ENCODE peak calls at places on chromosome X, in nine cellular contexts. One of them, this sample, is unnamed.

GRCh38 chrX:129701624-129702069 is 37.1 kb upstream of the XPNPEP2 start:
- DNase-seq in stomach: no peak
- DNase-seq in GM12878: no peak
- DNase-seq in lower leg skin: peak
- DNase-seq in ovary: peak
- DNase-seq in right lobe of liver: no peak
- DNase-seq in gastrocnemius medialis: peak
- DNase-seq in A549: no peak
- DNase-seq in IMR-90: peak
- DNase-seq in this sample: peak

GRCh38 chrX:38045697-38046096 is 39.3 kb downstream of the SYTL5 start:
- DNase-seq in IMR-90: no peak
- DNase-seq in lower leg skin: no peak
- DNase-seq in gastrocnemius medialis: no peak
- DNase-seq in ovary: no peak
- DNase-seq in right lobe of liver: no peak
- DNase-seq in GM12878: no peak
- DNase-seq in A549: peak
- DNase-seq in stomach: peak
- DNase-seq in this sample: no peak

GRCh38 chrX:24117288-24117687 is 32.2 kb upstream of the ZFX start:
- DNase-seq in IMR-90: peak
- DNase-seq in ovary: no peak
- DNase-seq in A549: peak
- DNase-seq in right lobe of liver: no peak
- DNase-seq in lower leg skin: no peak
- DNase-seq in stomach: no peak
- DNase-seq in gastrocnemius medialis: peak
- DNase-seq in GM12878: no peak
- DNase-seq in this sample: no peak

GRCh38 chrX:153474718-153475117 is 4.3 kb upstream of the HAUS7 start:
- DNase-seq in ovary: peak
- DNase-seq in stomach: peak
- DNase-seq in A549: no peak
- DNase-seq in gastrocnemius medialis: no peak
- DNase-seq in lower leg skin: peak
- DNase-seq in right lobe of liver: peak
- DNase-seq in GM12878: no peak
- DNase-seq in IMR-90: peak
- DNase-seq in this sample: peak

GRCh38 chrX:152861116-152861515 is 30.3 kb downstream of the NSDHL start:
- DNase-seq in lower leg skin: no peak
- DNase-seq in A549: no peak
- DNase-seq in right lobe of liver: no peak
- DNase-seq in GM12878: no peak
- DNase-seq in ovary: no peak
- DNase-seq in stomach: no peak
- DNase-seq in gastrocnemius medialis: no peak
- DNase-seq in IMR-90: peak
- DNase-seq in this sample: no peak

GRCh38 chrX:106696502-106696901 is 30.0 kb upstream of the RNF128 start:
- DNase-seq in right lobe of liver: no peak
- DNase-seq in IMR-90: no peak
- DNase-seq in gastrocnemius medialis: no peak
- DNase-seq in GM12878: no peak
- DNase-seq in stomach: no peak
- DNase-seq in lower leg skin: no peak
- DNase-seq in A549: no peak
- DNase-seq in ovary: no peak
- DNase-seq in this sample: no peak

GRCh38 chrX:9466115-9466495 is 1.2 kb downstream of the TBL1X start:
- DNase-seq in A549: peak
- DNase-seq in ovary: peak
- DNase-seq in lower leg skin: peak
- DNase-seq in gastrocnemius medialis: peak
- DNase-seq in right lobe of liver: peak
- DNase-seq in GM12878: no peak
- DNase-seq in IMR-90: peak
- DNase-seq in stomach: peak
- DNase-seq in this sample: peak

GRCh38 chrX:8067754-8068469 is 103.2 kb downstream of the VCX2 start:
- DNase-seq in IMR-90: peak
- DNase-seq in stomach: no peak
- DNase-seq in right lobe of liver: no peak
- DNase-seq in GM12878: no peak
- DNase-seq in A549: peak
- DNase-seq in gastrocnemius medialis: no peak
- DNase-seq in ovary: no peak
- DNase-seq in lower leg skin: no peak
- DNase-seq in this sample: no peak

GRCh38 chrX:2608638-2609430 is 82.3 kb upstream of the CD99 start:
- DNase-seq in A549: peak
- DNase-seq in stomach: peak
- DNase-seq in lower leg skin: peak
- DNase-seq in GM12878: no peak
- DNase-seq in IMR-90: peak
- DNase-seq in ovary: peak
- DNase-seq in right lobe of liver: peak
- DNase-seq in gastrocnemius medialis: peak
- DNase-seq in this sample: peak

GRCh38 chrX:154059231-154059630 is 38.3 kb downstream of the MECP2 start:
- DNase-seq in A549: no peak
- DNase-seq in stomach: no peak
- DNase-seq in right lobe of liver: no peak
- DNase-seq in lower leg skin: no peak
- DNase-seq in GM12878: no peak
- DNase-seq in gastrocnemius medialis: no peak
- DNase-seq in ovary: no peak
- DNase-seq in IMR-90: no peak
- DNase-seq in this sample: no peak

GRCh38 chrX:71976753-71977152 is 66.1 kb downstream of the NHSL2 start:
- DNase-seq in stomach: no peak
- DNase-seq in ovary: no peak
- DNase-seq in A549: no peak
- DNase-seq in right lobe of liver: no peak
- DNase-seq in GM12878: no peak
- DNase-seq in IMR-90: no peak
- DNase-seq in gastrocnemius medialis: peak
- DNase-seq in lower leg skin: no peak
- DNase-seq in this sample: no peak

GRCh38 chrX:68881911-68882310 is 53.1 kb downstream of the EFNB1 start:
- DNase-seq in gastrocnemius medialis: no peak
- DNase-seq in right lobe of liver: no peak
- DNase-seq in lower leg skin: no peak
- DNase-seq in ovary: no peak
- DNase-seq in A549: no peak
- DNase-seq in IMR-90: no peak
- DNase-seq in GM12878: no peak
- DNase-seq in stomach: no peak
- DNase-seq in this sample: no peak

GRCh38 chrX:68878977-68879376 is 50.2 kb downstream of the EFNB1 start:
- DNase-seq in lower leg skin: peak
- DNase-seq in ovary: no peak
- DNase-seq in gastrocnemius medialis: no peak
- DNase-seq in right lobe of liver: no peak
- DNase-seq in stomach: no peak
- DNase-seq in GM12878: no peak
- DNase-seq in A549: no peak
- DNase-seq in IMR-90: no peak
- DNase-seq in this sample: no peak

GRCh38 chrX:68877606-68878005 is 48.8 kb downstream of the EFNB1 start:
- DNase-seq in ovary: no peak
- DNase-seq in stomach: no peak
- DNase-seq in lower leg skin: no peak
- DNase-seq in gastrocnemius medialis: no peak
- DNase-seq in IMR-90: no peak
- DNase-seq in A549: no peak
- DNase-seq in right lobe of liver: no peak
- DNase-seq in GM12878: no peak
- DNase-seq in this sample: no peak

GRCh38 chrX:68883800-68884199 is 55.0 kb downstream of the EFNB1 start:
- DNase-seq in ovary: no peak
- DNase-seq in GM12878: no peak
- DNase-seq in IMR-90: no peak
- DNase-seq in A549: no peak
- DNase-seq in right lobe of liver: no peak
- DNase-seq in gastrocnemius medialis: no peak
- DNase-seq in stomach: no peak
- DNase-seq in lower leg skin: no peak
- DNase-seq in this sample: no peak

DNA sequence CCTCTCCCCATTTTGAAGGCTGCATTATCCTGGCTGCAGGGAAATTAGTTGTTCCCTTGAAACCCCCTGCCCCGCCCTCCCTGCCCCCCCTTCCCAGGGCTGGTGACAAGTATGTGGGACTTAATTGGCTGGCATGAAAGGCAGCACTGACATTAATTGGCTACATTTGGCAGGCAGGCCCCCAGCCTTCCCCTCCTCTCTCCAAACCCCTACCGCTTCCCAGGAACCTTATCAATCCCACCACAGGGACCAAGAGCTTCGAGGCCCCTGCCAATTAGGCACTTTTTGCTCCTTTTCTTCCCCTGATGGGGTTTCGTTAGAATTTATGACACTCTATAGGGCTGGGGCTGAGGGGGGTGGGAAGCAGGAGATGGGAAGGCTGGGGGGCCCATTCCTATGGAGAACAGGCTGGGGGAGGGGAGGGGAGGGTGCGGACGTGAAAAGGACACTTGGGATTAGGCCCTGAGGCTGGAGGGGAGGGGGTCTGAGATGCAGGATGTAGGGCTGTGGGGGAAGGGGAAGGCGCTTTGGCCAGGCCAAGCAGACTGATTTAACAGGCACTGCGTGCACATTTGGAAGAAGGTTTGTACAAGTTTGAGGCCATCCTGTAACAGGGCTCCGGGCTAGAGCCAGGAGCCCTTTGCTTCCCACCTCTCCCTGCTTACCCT is 52.2 kb downstream of the EFNB1 start:
- DNase-seq in A549: no peak
- DNase-seq in ovary: no peak
- DNase-seq in gastrocnemius medialis: no peak
- DNase-seq in stomach: no peak
- DNase-seq in lower leg skin: no peak
- DNase-seq in IMR-90: no peak
- DNase-seq in GM12878: no peak
- DNase-seq in right lobe of liver: no peak
- DNase-seq in this sample: no peak
- H3K4me3 ChIP-seq in A549: no peak
- H3K4me3 ChIP-seq in ovary: no peak
- H3K4me3 ChIP-seq in gastrocnemius medialis: no peak
- H3K4me3 ChIP-seq in stomach: no peak
- H3K4me3 ChIP-seq in lower leg skin: no peak
- H3K4me3 ChIP-seq in IMR-90: no peak
- H3K4me3 ChIP-seq in GM12878: no peak
- H3K4me3 ChIP-seq in right lobe of liver: no peak
- H3K4me3 ChIP-seq in this sample: no peak

GRCh38 chrX:110397904-110398303 is 39.3 kb downstream of the RTL9 start:
- DNase-seq in right lobe of liver: no peak
- DNase-seq in lower leg skin: no peak
- DNase-seq in ovary: no peak
- DNase-seq in IMR-90: no peak
- DNase-seq in A549: no peak
- DNase-seq in stomach: no peak
- DNase-seq in gastrocnemius medialis: no peak
- DNase-seq in GM12878: no peak
- DNase-seq in this sample: peak
- TF ChIP-seq POLR2A in right lobe of liver: no peak
- TF ChIP-seq POLR2A in lower leg skin: no peak
- TF ChIP-seq POLR2A in ovary: no peak
- TF ChIP-seq POLR2A in IMR-90: no peak
- TF ChIP-seq POLR2A in A549: no peak
- TF ChIP-seq POLR2A in stomach: no peak
- TF ChIP-seq POLR2A in gastrocnemius medialis: no peak
- TF ChIP-seq POLR2A in GM12878: no peak
- TF ChIP-seq POLR2A in this sample: no peak

GRCh38 chrX:28135378-28136047 is 154.3 kb upstream of the DCAF8L1 start:
- DNase-seq in stomach: no peak
- DNase-seq in ovary: no peak
- DNase-seq in right lobe of liver: no peak
- DNase-seq in gastrocnemius medialis: no peak
- DNase-seq in lower leg skin: no peak
- DNase-seq in GM12878: no peak
- DNase-seq in IMR-90: peak
- DNase-seq in A549: no peak
- DNase-seq in this sample: no peak
- TF ChIP-seq CTCF in stomach: no peak
- TF ChIP-seq CTCF in ovary: no peak
- TF ChIP-seq CTCF in right lobe of liver: no peak
- TF ChIP-seq CTCF in gastrocnemius medialis: no peak
- TF ChIP-seq CTCF in lower leg skin: no peak
- TF ChIP-seq CTCF in GM12878: no peak
- TF ChIP-seq CTCF in IMR-90: no peak
- TF ChIP-seq CTCF in A549: no peak
- TF ChIP-seq CTCF in this sample: no peak

GRCh38 chrX:41556958-41557357 is 109.8 kb downstream of the NYX start:
- DNase-seq in ovary: no peak
- DNase-seq in lower leg skin: no peak
- DNase-seq in A549: no peak
- DNase-seq in GM12878: no peak
- DNase-seq in right lobe of liver: no peak
- DNase-seq in IMR-90: no peak
- DNase-seq in stomach: no peak
- DNase-seq in gastrocnemius medialis: no peak
- DNase-seq in this sample: no peak

GRCh38 chrX:41561045-41561444 is 113.9 kb downstream of the NYX start:
- DNase-seq in right lobe of liver: no peak
- DNase-seq in A549: peak
- DNase-seq in gastrocnemius medialis: peak
- DNase-seq in IMR-90: peak
- DNase-seq in ovary: no peak
- DNase-seq in stomach: no peak
- DNase-seq in lower leg skin: peak
- DNase-seq in GM12878: peak
- DNase-seq in this sample: no peak

GRCh38 chrX:41558531-41558930 is 111.4 kb downstream of the NYX start:
- DNase-seq in IMR-90: peak
- DNase-seq in ovary: no peak
- DNase-seq in GM12878: no peak
- DNase-seq in A549: peak
- DNase-seq in lower leg skin: no peak
- DNase-seq in right lobe of liver: no peak
- DNase-seq in gastrocnemius medialis: no peak
- DNase-seq in stomach: no peak
- DNase-seq in this sample: no peak

GRCh38 chrX:41559235-41559634 is 112.1 kb downstream of the NYX start:
- DNase-seq in GM12878: no peak
- DNase-seq in IMR-90: no peak
- DNase-seq in gastrocnemius medialis: no peak
- DNase-seq in A549: no peak
- DNase-seq in stomach: no peak
- DNase-seq in ovary: no peak
- DNase-seq in lower leg skin: no peak
- DNase-seq in right lobe of liver: no peak
- DNase-seq in this sample: no peak

DNA sequence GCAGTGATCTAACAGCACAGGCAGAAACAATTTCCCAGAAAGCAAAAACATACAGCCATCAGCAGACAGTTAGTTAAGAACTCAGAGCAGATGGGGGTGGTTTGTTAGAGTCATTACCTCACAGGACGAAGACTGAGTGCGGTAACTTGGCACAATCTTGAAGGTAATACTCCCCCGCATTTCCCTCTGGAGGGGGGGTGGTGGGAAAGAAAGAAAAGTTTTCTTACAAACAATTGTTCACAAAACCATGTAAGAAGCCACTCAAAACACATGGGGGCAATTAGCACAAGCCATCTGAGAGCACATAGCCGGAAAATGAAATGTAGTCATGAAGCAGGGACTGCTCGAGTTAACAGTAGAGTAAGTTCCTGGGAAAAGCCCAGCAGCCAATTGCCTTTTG is 112.5 kb downstream of the NYX start:
- DNase-seq in lower leg skin: peak
- DNase-seq in right lobe of liver: no peak
- DNase-seq in A549: no peak
- DNase-seq in stomach: no peak
- DNase-seq in gastrocnemius medialis: no peak
- DNase-seq in ovary: peak
- DNase-seq in GM12878: no peak
- DNase-seq in IMR-90: peak
- DNase-seq in this sample: no peak
- H3K4me3 ChIP-seq in lower leg skin: no peak
- H3K4me3 ChIP-seq in right lobe of liver: no peak
- H3K4me3 ChIP-seq in A549: no peak
- H3K4me3 ChIP-seq in stomach: no peak
- H3K4me3 ChIP-seq in gastrocnemius medialis: no peak
- H3K4me3 ChIP-seq in ovary: no peak
- H3K4me3 ChIP-seq in GM12878: no peak
- H3K4me3 ChIP-seq in IMR-90: no peak
- H3K4me3 ChIP-seq in this sample: no peak